ENCODE peak calls at places on chromosomes 4 and X, in ten cellular contexts. One of them, this sample, is unnamed.

GRCh38 chrX:5380426-5380825 is 848.2 kb downstream of the NLGN4X start:
- DNase-seq in LHCN-M2: no peak
- DNase-seq in suprapubic skin: no peak
- DNase-seq in stimulated activated CD8-positive, alpha-beta memory T cell treated with anti-CD3 and anti-CD28 coated beads, Interleukin-15, amount 100 ng/mL, for 24 hours: no peak
- DNase-seq in activated gamma-delta T cell treated with anti-CD3 and anti-CD28 coated beads, Interleukin-2, amount 50 U/mL, for 16 hours: no peak
- DNase-seq in GM23248: no peak
- DNase-seq in HEK293T: no peak
- DNase-seq in activated naive CD4-positive, alpha-beta T cell treated with anti-CD3 and anti-CD28 coated beads, Interleukin-2, amount 50 U/mL, for 72 hours: no peak
- DNase-seq in Caco-2: no peak
- DNase-seq in A549: no peak
- DNase-seq in this sample: no peak

GRCh38 chr4:98504091-98504490 is 154.3 kb downstream of the TSPAN5 start:
- DNase-seq in activated naive CD4-positive, alpha-beta T cell treated with anti-CD3 and anti-CD28 coated beads, Interleukin-2, amount 50 U/mL, for 72 hours: no peak
- DNase-seq in GM23248: no peak
- DNase-seq in HEK293T: no peak
- DNase-seq in suprapubic skin: no peak
- DNase-seq in Caco-2: no peak
- DNase-seq in LHCN-M2: no peak
- DNase-seq in stimulated activated CD8-positive, alpha-beta memory T cell treated with anti-CD3 and anti-CD28 coated beads, Interleukin-15, amount 100 ng/mL, for 24 hours: no peak
- DNase-seq in A549: no peak
- DNase-seq in activated gamma-delta T cell treated with anti-CD3 and anti-CD28 coated beads, Interleukin-2, amount 50 U/mL, for 16 hours: no peak
- DNase-seq in this sample: no peak

GRCh38 chr4:21181716-21182115 is 481.5 kb downstream of the PACRGL start:
- DNase-seq in Caco-2: no peak
- DNase-seq in suprapubic skin: no peak
- DNase-seq in GM23248: no peak
- DNase-seq in HEK293T: no peak
- DNase-seq in LHCN-M2: no peak
- DNase-seq in stimulated activated CD8-positive, alpha-beta memory T cell treated with anti-CD3 and anti-CD28 coated beads, Interleukin-15, amount 100 ng/mL, for 24 hours: no peak
- DNase-seq in A549: no peak
- DNase-seq in activated naive CD4-positive, alpha-beta T cell treated with anti-CD3 and anti-CD28 coated beads, Interleukin-2, amount 50 U/mL, for 72 hours: no peak
- DNase-seq in activated gamma-delta T cell treated with anti-CD3 and anti-CD28 coated beads, Interleukin-2, amount 50 U/mL, for 16 hours: no peak
- DNase-seq in this sample: no peak

GRCh38 chr4:138992676-138993075 is 22.9 kb upstream of the NOCT start:
- DNase-seq in suprapubic skin: no peak
- DNase-seq in GM23248: no peak
- DNase-seq in LHCN-M2: no peak
- DNase-seq in activated naive CD4-positive, alpha-beta T cell treated with anti-CD3 and anti-CD28 coated beads, Interleukin-2, amount 50 U/mL, for 72 hours: no peak
- DNase-seq in HEK293T: no peak
- DNase-seq in A549: no peak
- DNase-seq in stimulated activated CD8-positive, alpha-beta memory T cell treated with anti-CD3 and anti-CD28 coated beads, Interleukin-15, amount 100 ng/mL, for 24 hours: no peak
- DNase-seq in Caco-2: no peak
- DNase-seq in activated gamma-delta T cell treated with anti-CD3 and anti-CD28 coated beads, Interleukin-2, amount 50 U/mL, for 16 hours: no peak
- DNase-seq in this sample: no peak

GRCh38 chrX:68921937-68922456 is 93.2 kb downstream of the EFNB1 start:
- DNase-seq in activated naive CD4-positive, alpha-beta T cell treated with anti-CD3 and anti-CD28 coated beads, Interleukin-2, amount 50 U/mL, for 72 hours: no peak
- DNase-seq in A549: no peak
- DNase-seq in LHCN-M2: no peak
- DNase-seq in Caco-2: no peak
- DNase-seq in HEK293T: no peak
- DNase-seq in stimulated activated CD8-positive, alpha-beta memory T cell treated with anti-CD3 and anti-CD28 coated beads, Interleukin-15, amount 100 ng/mL, for 24 hours: no peak
- DNase-seq in GM23248: no peak
- DNase-seq in suprapubic skin: no peak
- DNase-seq in activated gamma-delta T cell treated with anti-CD3 and anti-CD28 coated beads, Interleukin-2, amount 50 U/mL, for 16 hours: no peak
- DNase-seq in this sample: no peak

GRCh38 chr4:141118381-141118780 is 14.9 kb downstream of the RNF150 start:
- DNase-seq in activated gamma-delta T cell treated with anti-CD3 and anti-CD28 coated beads, Interleukin-2, amount 50 U/mL, for 16 hours: no peak
- DNase-seq in suprapubic skin: no peak
- DNase-seq in stimulated activated CD8-positive, alpha-beta memory T cell treated with anti-CD3 and anti-CD28 coated beads, Interleukin-15, amount 100 ng/mL, for 24 hours: no peak
- DNase-seq in GM23248: no peak
- DNase-seq in HEK293T: no peak
- DNase-seq in activated naive CD4-positive, alpha-beta T cell treated with anti-CD3 and anti-CD28 coated beads, Interleukin-2, amount 50 U/mL, for 72 hours: no peak
- DNase-seq in A549: no peak
- DNase-seq in Caco-2: no peak
- DNase-seq in LHCN-M2: no peak
- DNase-seq in this sample: no peak

GRCh38 chrX:40172169-40172979 is 74.6 kb upstream of the BCOR start:
- DNase-seq in LHCN-M2: peak
- DNase-seq in HEK293T: no peak
- DNase-seq in activated gamma-delta T cell treated with anti-CD3 and anti-CD28 coated beads, Interleukin-2, amount 50 U/mL, for 16 hours: no peak
- DNase-seq in Caco-2: no peak
- DNase-seq in activated naive CD4-positive, alpha-beta T cell treated with anti-CD3 and anti-CD28 coated beads, Interleukin-2, amount 50 U/mL, for 72 hours: no peak
- DNase-seq in A549: no peak
- DNase-seq in suprapubic skin: no peak
- DNase-seq in stimulated activated CD8-positive, alpha-beta memory T cell treated with anti-CD3 and anti-CD28 coated beads, Interleukin-15, amount 100 ng/mL, for 24 hours: no peak
- DNase-seq in GM23248: peak
- DNase-seq in this sample: peak

GRCh38 chr4:111814961-111815360 is 330.3 kb upstream of the FAM241A start:
- DNase-seq in activated gamma-delta T cell treated with anti-CD3 and anti-CD28 coated beads, Interleukin-2, amount 50 U/mL, for 16 hours: no peak
- DNase-seq in A549: no peak
- DNase-seq in stimulated activated CD8-positive, alpha-beta memory T cell treated with anti-CD3 and anti-CD28 coated beads, Interleukin-15, amount 100 ng/mL, for 24 hours: no peak
- DNase-seq in suprapubic skin: no peak
- DNase-seq in Caco-2: no peak
- DNase-seq in HEK293T: no peak
- DNase-seq in GM23248: no peak
- DNase-seq in activated naive CD4-positive, alpha-beta T cell treated with anti-CD3 and anti-CD28 coated beads, Interleukin-2, amount 50 U/mL, for 72 hours: no peak
- DNase-seq in LHCN-M2: no peak
- DNase-seq in this sample: no peak

GRCh38 chr4:156408749-156409148 is 455.1 kb upstream of the CTSO start:
- DNase-seq in LHCN-M2: no peak
- DNase-seq in HEK293T: no peak
- DNase-seq in GM23248: peak
- DNase-seq in stimulated activated CD8-positive, alpha-beta memory T cell treated with anti-CD3 and anti-CD28 coated beads, Interleukin-15, amount 100 ng/mL, for 24 hours: no peak
- DNase-seq in activated naive CD4-positive, alpha-beta T cell treated with anti-CD3 and anti-CD28 coated beads, Interleukin-2, amount 50 U/mL, for 72 hours: no peak
- DNase-seq in suprapubic skin: no peak
- DNase-seq in Caco-2: no peak
- DNase-seq in activated gamma-delta T cell treated with anti-CD3 and anti-CD28 coated beads, Interleukin-2, amount 50 U/mL, for 16 hours: no peak
- DNase-seq in A549: no peak
- DNase-seq in this sample: no peak

GRCh38 chr4:21801661-21802355 is 146.8 kb downstream of the KCNIP4 start:
- DNase-seq in A549: no peak
- DNase-seq in suprapubic skin: no peak
- DNase-seq in stimulated activated CD8-positive, alpha-beta memory T cell treated with anti-CD3 and anti-CD28 coated beads, Interleukin-15, amount 100 ng/mL, for 24 hours: no peak
- DNase-seq in GM23248: peak
- DNase-seq in activated gamma-delta T cell treated with anti-CD3 and anti-CD28 coated beads, Interleukin-2, amount 50 U/mL, for 16 hours: no peak
- DNase-seq in activated naive CD4-positive, alpha-beta T cell treated with anti-CD3 and anti-CD28 coated beads, Interleukin-2, amount 50 U/mL, for 72 hours: no peak
- DNase-seq in LHCN-M2: peak
- DNase-seq in Caco-2: no peak
- DNase-seq in HEK293T: no peak
- DNase-seq in this sample: no peak

GRCh38 chr4:142404191-142404611 is 441.9 kb downstream of the INPP4B start:
- DNase-seq in suprapubic skin: no peak
- DNase-seq in activated gamma-delta T cell treated with anti-CD3 and anti-CD28 coated beads, Interleukin-2, amount 50 U/mL, for 16 hours: no peak
- DNase-seq in stimulated activated CD8-positive, alpha-beta memory T cell treated with anti-CD3 and anti-CD28 coated beads, Interleukin-15, amount 100 ng/mL, for 24 hours: no peak
- DNase-seq in HEK293T: no peak
- DNase-seq in activated naive CD4-positive, alpha-beta T cell treated with anti-CD3 and anti-CD28 coated beads, Interleukin-2, amount 50 U/mL, for 72 hours: peak
- DNase-seq in A549: peak
- DNase-seq in Caco-2: no peak
- DNase-seq in GM23248: peak
- DNase-seq in LHCN-M2: peak
- DNase-seq in this sample: no peak

GRCh38 chr4:122783301-122784215 is 43.1 kb upstream of the FGF2 start:
- DNase-seq in activated naive CD4-positive, alpha-beta T cell treated with anti-CD3 and anti-CD28 coated beads, Interleukin-2, amount 50 U/mL, for 72 hours: no peak
- DNase-seq in suprapubic skin: no peak
- DNase-seq in Caco-2: peak
- DNase-seq in HEK293T: no peak
- DNase-seq in activated gamma-delta T cell treated with anti-CD3 and anti-CD28 coated beads, Interleukin-2, amount 50 U/mL, for 16 hours: no peak
- DNase-seq in stimulated activated CD8-positive, alpha-beta memory T cell treated with anti-CD3 and anti-CD28 coated beads, Interleukin-15, amount 100 ng/mL, for 24 hours: no peak
- DNase-seq in A549: peak
- DNase-seq in GM23248: peak
- DNase-seq in LHCN-M2: peak
- DNase-seq in this sample: peak

GRCh38 chrX:115602729-115603389 is 41.9 kb downstream of the PLS3 start:
- DNase-seq in suprapubic skin: no peak
- DNase-seq in GM23248: peak
- DNase-seq in stimulated activated CD8-positive, alpha-beta memory T cell treated with anti-CD3 and anti-CD28 coated beads, Interleukin-15, amount 100 ng/mL, for 24 hours: no peak
- DNase-seq in activated naive CD4-positive, alpha-beta T cell treated with anti-CD3 and anti-CD28 coated beads, Interleukin-2, amount 50 U/mL, for 72 hours: no peak
- DNase-seq in Caco-2: no peak
- DNase-seq in activated gamma-delta T cell treated with anti-CD3 and anti-CD28 coated beads, Interleukin-2, amount 50 U/mL, for 16 hours: no peak
- DNase-seq in LHCN-M2: no peak
- DNase-seq in HEK293T: no peak
- DNase-seq in A549: no peak
- DNase-seq in this sample: no peak

GRCh38 chr4:152778656-152779512 is 646 bp downstream of the TIGD4 start:
- DNase-seq in activated gamma-delta T cell treated with anti-CD3 and anti-CD28 coated beads, Interleukin-2, amount 50 U/mL, for 16 hours: no peak
- DNase-seq in LHCN-M2: peak
- DNase-seq in activated naive CD4-positive, alpha-beta T cell treated with anti-CD3 and anti-CD28 coated beads, Interleukin-2, amount 50 U/mL, for 72 hours: no peak
- DNase-seq in A549: peak
- DNase-seq in HEK293T: peak
- DNase-seq in Caco-2: no peak
- DNase-seq in stimulated activated CD8-positive, alpha-beta memory T cell treated with anti-CD3 and anti-CD28 coated beads, Interleukin-15, amount 100 ng/mL, for 24 hours: no peak
- DNase-seq in GM23248: peak
- DNase-seq in suprapubic skin: no peak
- DNase-seq in this sample: peak

GRCh38 chr4:9946171-9946570 is 75.1 kb downstream of the SLC2A9 start:
- DNase-seq in stimulated activated CD8-positive, alpha-beta memory T cell treated with anti-CD3 and anti-CD28 coated beads, Interleukin-15, amount 100 ng/mL, for 24 hours: no peak
- DNase-seq in HEK293T: no peak
- DNase-seq in LHCN-M2: no peak
- DNase-seq in activated gamma-delta T cell treated with anti-CD3 and anti-CD28 coated beads, Interleukin-2, amount 50 U/mL, for 16 hours: no peak
- DNase-seq in Caco-2: no peak
- DNase-seq in GM23248: no peak
- DNase-seq in suprapubic skin: peak
- DNase-seq in A549: no peak
- DNase-seq in activated naive CD4-positive, alpha-beta T cell treated with anti-CD3 and anti-CD28 coated beads, Interleukin-2, amount 50 U/mL, for 72 hours: no peak
- DNase-seq in this sample: no peak

GRCh38 chr4:38943355-38943754 is 75.7 kb downstream of the FAM114A1 start:
- DNase-seq in GM23248: no peak
- DNase-seq in suprapubic skin: no peak
- DNase-seq in stimulated activated CD8-positive, alpha-beta memory T cell treated with anti-CD3 and anti-CD28 coated beads, Interleukin-15, amount 100 ng/mL, for 24 hours: no peak
- DNase-seq in activated gamma-delta T cell treated with anti-CD3 and anti-CD28 coated beads, Interleukin-2, amount 50 U/mL, for 16 hours: no peak
- DNase-seq in LHCN-M2: peak
- DNase-seq in Caco-2: no peak
- DNase-seq in activated naive CD4-positive, alpha-beta T cell treated with anti-CD3 and anti-CD28 coated beads, Interleukin-2, amount 50 U/mL, for 72 hours: no peak
- DNase-seq in A549: no peak
- DNase-seq in HEK293T: no peak
- DNase-seq in this sample: no peak

GRCh38 chrX:64229145-64229544 is 1.3 kb downstream of the ASB12 start:
- DNase-seq in suprapubic skin: no peak
- DNase-seq in stimulated activated CD8-positive, alpha-beta memory T cell treated with anti-CD3 and anti-CD28 coated beads, Interleukin-15, amount 100 ng/mL, for 24 hours: no peak
- DNase-seq in A549: no peak
- DNase-seq in activated gamma-delta T cell treated with anti-CD3 and anti-CD28 coated beads, Interleukin-2, amount 50 U/mL, for 16 hours: no peak
- DNase-seq in activated naive CD4-positive, alpha-beta T cell treated with anti-CD3 and anti-CD28 coated beads, Interleukin-2, amount 50 U/mL, for 72 hours: no peak
- DNase-seq in HEK293T: no peak
- DNase-seq in GM23248: no peak
- DNase-seq in LHCN-M2: no peak
- DNase-seq in Caco-2: peak
- DNase-seq in this sample: no peak

GRCh38 chr4:156941940-156942548 is 29.6 kb downstream of the PDGFC start:
- DNase-seq in suprapubic skin: no peak
- DNase-seq in activated naive CD4-positive, alpha-beta T cell treated with anti-CD3 and anti-CD28 coated beads, Interleukin-2, amount 50 U/mL, for 72 hours: no peak
- DNase-seq in GM23248: no peak
- DNase-seq in Caco-2: peak
- DNase-seq in A549: peak
- DNase-seq in stimulated activated CD8-positive, alpha-beta memory T cell treated with anti-CD3 and anti-CD28 coated beads, Interleukin-15, amount 100 ng/mL, for 24 hours: no peak
- DNase-seq in LHCN-M2: peak
- DNase-seq in activated gamma-delta T cell treated with anti-CD3 and anti-CD28 coated beads, Interleukin-2, amount 50 U/mL, for 16 hours: no peak
- DNase-seq in HEK293T: peak
- DNase-seq in this sample: no peak

GRCh38 chr4:86441175-86441960 is 81.5 kb upstream of the MAPK10 start:
- DNase-seq in GM23248: peak
- DNase-seq in HEK293T: no peak
- DNase-seq in suprapubic skin: no peak
- DNase-seq in stimulated activated CD8-positive, alpha-beta memory T cell treated with anti-CD3 and anti-CD28 coated beads, Interleukin-15, amount 100 ng/mL, for 24 hours: no peak
- DNase-seq in Caco-2: no peak
- DNase-seq in activated gamma-delta T cell treated with anti-CD3 and anti-CD28 coated beads, Interleukin-2, amount 50 U/mL, for 16 hours: no peak
- DNase-seq in activated naive CD4-positive, alpha-beta T cell treated with anti-CD3 and anti-CD28 coated beads, Interleukin-2, amount 50 U/mL, for 72 hours: no peak
- DNase-seq in LHCN-M2: no peak
- DNase-seq in A549: peak
- DNase-seq in this sample: no peak

GRCh38 chrX:100319716-100320115 is 90.4 kb downstream of the PCDH19 start:
- DNase-seq in A549: no peak
- DNase-seq in stimulated activated CD8-positive, alpha-beta memory T cell treated with anti-CD3 and anti-CD28 coated beads, Interleukin-15, amount 100 ng/mL, for 24 hours: no peak
- DNase-seq in Caco-2: no peak
- DNase-seq in activated naive CD4-positive, alpha-beta T cell treated with anti-CD3 and anti-CD28 coated beads, Interleukin-2, amount 50 U/mL, for 72 hours: no peak
- DNase-seq in activated gamma-delta T cell treated with anti-CD3 and anti-CD28 coated beads, Interleukin-2, amount 50 U/mL, for 16 hours: no peak
- DNase-seq in suprapubic skin: no peak
- DNase-seq in HEK293T: no peak
- DNase-seq in LHCN-M2: no peak
- DNase-seq in GM23248: peak
- DNase-seq in this sample: no peak

GRCh38 chr4:149999485-150000074 is 78.7 kb upstream of the DCLK2 start:
- DNase-seq in A549: peak
- DNase-seq in HEK293T: peak
- DNase-seq in Caco-2: no peak
- DNase-seq in activated naive CD4-positive, alpha-beta T cell treated with anti-CD3 and anti-CD28 coated beads, Interleukin-2, amount 50 U/mL, for 72 hours: no peak
- DNase-seq in LHCN-M2: peak
- DNase-seq in activated gamma-delta T cell treated with anti-CD3 and anti-CD28 coated beads, Interleukin-2, amount 50 U/mL, for 16 hours: no peak
- DNase-seq in stimulated activated CD8-positive, alpha-beta memory T cell treated with anti-CD3 and anti-CD28 coated beads, Interleukin-15, amount 100 ng/mL, for 24 hours: no peak
- DNase-seq in suprapubic skin: no peak
- DNase-seq in GM23248: peak
- DNase-seq in this sample: no peak

GRCh38 chr4:134028411-134028810 is 173.2 kb downstream of the PABPC4L start:
- DNase-seq in suprapubic skin: no peak
- DNase-seq in A549: no peak
- DNase-seq in GM23248: no peak
- DNase-seq in Caco-2: no peak
- DNase-seq in HEK293T: no peak
- DNase-seq in LHCN-M2: no peak
- DNase-seq in activated naive CD4-positive, alpha-beta T cell treated with anti-CD3 and anti-CD28 coated beads, Interleukin-2, amount 50 U/mL, for 72 hours: no peak
- DNase-seq in stimulated activated CD8-positive, alpha-beta memory T cell treated with anti-CD3 and anti-CD28 coated beads, Interleukin-15, amount 100 ng/mL, for 24 hours: no peak
- DNase-seq in activated gamma-delta T cell treated with anti-CD3 and anti-CD28 coated beads, Interleukin-2, amount 50 U/mL, for 16 hours: no peak
- DNase-seq in this sample: no peak

GRCh38 chrX:100731441-100732281 is at the start of gene SYTL4:
- DNase-seq in activated gamma-delta T cell treated with anti-CD3 and anti-CD28 coated beads, Interleukin-2, amount 50 U/mL, for 16 hours: no peak
- DNase-seq in stimulated activated CD8-positive, alpha-beta memory T cell treated with anti-CD3 and anti-CD28 coated beads, Interleukin-15, amount 100 ng/mL, for 24 hours: no peak
- DNase-seq in activated naive CD4-positive, alpha-beta T cell treated with anti-CD3 and anti-CD28 coated beads, Interleukin-2, amount 50 U/mL, for 72 hours: no peak
- DNase-seq in HEK293T: peak
- DNase-seq in GM23248: peak
- DNase-seq in A549: peak
- DNase-seq in suprapubic skin: peak
- DNase-seq in LHCN-M2: peak
- DNase-seq in Caco-2: peak
- DNase-seq in this sample: peak

GRCh38 chr4:113113151-113113550 is 63.7 kb downstream of the ANK2 start:
- DNase-seq in A549: no peak
- DNase-seq in HEK293T: no peak
- DNase-seq in activated gamma-delta T cell treated with anti-CD3 and anti-CD28 coated beads, Interleukin-2, amount 50 U/mL, for 16 hours: no peak
- DNase-seq in activated naive CD4-positive, alpha-beta T cell treated with anti-CD3 and anti-CD28 coated beads, Interleukin-2, amount 50 U/mL, for 72 hours: no peak
- DNase-seq in suprapubic skin: no peak
- DNase-seq in LHCN-M2: peak
- DNase-seq in stimulated activated CD8-positive, alpha-beta memory T cell treated with anti-CD3 and anti-CD28 coated beads, Interleukin-15, amount 100 ng/mL, for 24 hours: no peak
- DNase-seq in GM23248: no peak
- DNase-seq in Caco-2: no peak
- DNase-seq in this sample: no peak

GRCh38 chr4:73735231-73735630 is 5.1 kb upstream of the CXCL8 start:
- DNase-seq in Caco-2: no peak
- DNase-seq in A549: no peak
- DNase-seq in stimulated activated CD8-positive, alpha-beta memory T cell treated with anti-CD3 and anti-CD28 coated beads, Interleukin-15, amount 100 ng/mL, for 24 hours: no peak
- DNase-seq in LHCN-M2: peak
- DNase-seq in activated gamma-delta T cell treated with anti-CD3 and anti-CD28 coated beads, Interleukin-2, amount 50 U/mL, for 16 hours: no peak
- DNase-seq in suprapubic skin: no peak
- DNase-seq in GM23248: peak
- DNase-seq in HEK293T: no peak
- DNase-seq in activated naive CD4-positive, alpha-beta T cell treated with anti-CD3 and anti-CD28 coated beads, Interleukin-2, amount 50 U/mL, for 72 hours: no peak
- DNase-seq in this sample: no peak

GRCh38 chr4:113635739-113636437 is 125.7 kb downstream of the CAMK2D start:
- DNase-seq in GM23248: no peak
- DNase-seq in activated gamma-delta T cell treated with anti-CD3 and anti-CD28 coated beads, Interleukin-2, amount 50 U/mL, for 16 hours: no peak
- DNase-seq in HEK293T: no peak
- DNase-seq in Caco-2: no peak
- DNase-seq in A549: no peak
- DNase-seq in suprapubic skin: no peak
- DNase-seq in LHCN-M2: peak
- DNase-seq in stimulated activated CD8-positive, alpha-beta memory T cell treated with anti-CD3 and anti-CD28 coated beads, Interleukin-15, amount 100 ng/mL, for 24 hours: no peak
- DNase-seq in activated naive CD4-positive, alpha-beta T cell treated with anti-CD3 and anti-CD28 coated beads, Interleukin-2, amount 50 U/mL, for 72 hours: no peak
- DNase-seq in this sample: no peak

This sample was measured in upper lobe of left lung.